ENCODE peak calls at places on chromosomes 6 and 20, in nine cellular contexts. N is lower lobe of right lung, M is right lobe of liver, O is adrenal gland, D is DND-41, I is A549, Z is PC-3, Q is A673, S is right atrium auricular region. E is an unnamed sample. For H3K4me1, the result is how much of the 10 kb centered on the place peaks cover.

GRCh38 chr6:30356519-30356918 is 11.6 kb downstream of the RPP21 start:
- DNase-seq in D (no peak), Q (no peak), M (no peak), O (no peak), I (no peak), S (no peak), Z (no peak), N (no peak), E (no peak)

GRCh38 chr6:119544325-119545150 is 195.0 kb upstream of the MAN1A1 start:
- DNase-seq in I (no peak), S (no peak), M (no peak), Z (no peak), O (no peak), N (no peak), Q (no peak), D (no peak), E (no peak)

GRCh38 chr6:67285770-67286495 is 1349.1 kb upstream of the ADGRB3 start:
- DNase-seq in Q (no peak), D (no peak), I (no peak), Z (no peak), N (no peak), M (no peak), S (no peak), O (no peak), E (no peak)

GRCh38 chr6:96907498-96907897 is 9.8 kb upstream of the NDUFAF4 start:
- DNase-seq in I (no peak), Z (no peak), M (no peak), O (no peak), Q (no peak), N (no peak), S (no peak), D (no peak), E (no peak)

GRCh38 chr6:152846825-152847224 is 96.2 kb downstream of the VIP start:
- DNase-seq in I (no peak), D (no peak), Q (no peak), Z (no peak), S (no peak), N (no peak), O (no peak), M (no peak), E (no peak)

GRCh38 chr6:85506441-85507093 is 56.7 kb downstream of the NT5E start:
- DNase-seq in D (no peak), M (no peak), N (no peak), I (no peak), S (no peak), Z (no peak), O (no peak), Q (no peak), E (no peak)

GRCh38 chr6:41371992-41372525 is 36.7 kb downstream of the NCR2 start:
- DNase-seq in Z (no peak), S (no peak), D (no peak), O (peak), M (no peak), N (no peak), Q (peak), I (no peak), E (no peak)

GRCh38 chr6:129558248-129558647 is 151.7 kb downstream of the ARHGAP18 start:
- DNase-seq in S (no peak), N (no peak), Z (no peak), I (no peak), M (no peak), O (no peak), Q (no peak), D (no peak), E (no peak)

GRCh38 chr6:112827793-112828192 is 480.7 kb downstream of the RFPL4B start:
- DNase-seq in Z (no peak), Q (peak), O (peak), N (no peak), M (peak), S (peak), D (no peak), I (no peak), E (no peak)

GRCh38 chr20:54067606-54068174 is 2.7 kb downstream of the BCAS1 start:
- DNase-seq in S (no peak), M (peak), O (no peak), Q (peak), Z (peak), N (peak), I (peak), D (no peak), E (peak)

GRCh38 chr6:3698021-3698420 is 53.5 kb downstream of the PXDC1 start:
- DNase-seq in S (no peak), O (no peak), Q (no peak), M (no peak), Z (no peak), I (no peak), D (no peak), N (no peak), E (no peak)

GRCh38 chr20:24942679-24943078 is 6.4 kb upstream of the CST7 start:
- DNase-seq in M (no peak), O (no peak), N (peak), Q (no peak), Z (no peak), D (no peak), I (no peak), S (no peak), E (no peak)

GRCh38 chr20:50715694-50716093 is 15.7 kb upstream of the PARD6B start:
- DNase-seq in N (no peak), Q (no peak), M (no peak), S (no peak), I (no peak), O (no peak), Z (peak), D (no peak), E (no peak)

GRCh38 chr6:53918854-53919253 is 124.0 kb downstream of the LRRC1 start:
- DNase-seq in S (no peak), D (no peak), Z (no peak), Q (no peak), M (no peak), N (no peak), I (no peak), O (no peak), E (no peak)

GRCh38 chr20:57657537-57658446 is 37.6 kb upstream of the ZBP1 start:
- DNase-seq in I (no peak), Q (peak), D (peak), O (peak), Z (no peak), M (peak), S (peak), N (peak), E (no peak)

GRCh38 chr6:157804448-157805327 is 18.4 kb upstream of the SNX9 start:
- DNase-seq in D (no peak), S (no peak), I (no peak), O (no peak), Q (no peak), M (no peak), Z (no peak), N (no peak), E (no peak)
- H3K27ac ChIP-seq in D (no peak), S (no peak), I (no peak), O (no peak), Q (no peak), M (no peak), Z (no peak), N (no peak), E (no peak)

GRCh38 chr6:56978530-56978929 is 23.6 kb downstream of the BEND6 start:
- DNase-seq in D (no peak), S (no peak), I (no peak), Z (no peak), Q (no peak), N (no peak), M (no peak), O (no peak), E (no peak)

DNA sequence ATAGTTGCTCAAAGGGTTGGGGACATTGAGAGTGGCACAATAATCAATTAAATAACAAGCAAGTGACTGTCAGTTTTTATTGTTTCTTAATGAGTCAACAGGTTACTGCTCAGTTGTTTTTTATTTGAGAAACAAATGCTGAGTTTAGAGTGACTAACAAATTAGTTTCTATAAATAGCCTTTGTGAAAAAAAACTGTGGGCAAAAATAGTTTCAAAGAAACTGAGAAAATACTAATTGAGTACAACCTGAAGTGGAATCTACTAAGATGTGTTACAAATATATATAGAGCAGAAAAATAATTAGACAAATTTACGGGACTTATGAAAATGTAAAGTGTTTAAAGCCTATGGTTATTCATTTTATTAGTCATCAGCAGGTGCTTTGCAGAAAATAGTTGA is 22.3 kb downstream of the BEND6 start:
- DNase-seq in O (no peak), N (no peak), S (no peak), D (no peak), Q (no peak), I (no peak), M (no peak), Z (no peak), E (no peak)
- H3K4me1 ChIP-seq in O (under half), N (under half), S (under half), D (under half), Q (under half), I (under half), M (under half), Z (under half), E (under half)

DNA sequence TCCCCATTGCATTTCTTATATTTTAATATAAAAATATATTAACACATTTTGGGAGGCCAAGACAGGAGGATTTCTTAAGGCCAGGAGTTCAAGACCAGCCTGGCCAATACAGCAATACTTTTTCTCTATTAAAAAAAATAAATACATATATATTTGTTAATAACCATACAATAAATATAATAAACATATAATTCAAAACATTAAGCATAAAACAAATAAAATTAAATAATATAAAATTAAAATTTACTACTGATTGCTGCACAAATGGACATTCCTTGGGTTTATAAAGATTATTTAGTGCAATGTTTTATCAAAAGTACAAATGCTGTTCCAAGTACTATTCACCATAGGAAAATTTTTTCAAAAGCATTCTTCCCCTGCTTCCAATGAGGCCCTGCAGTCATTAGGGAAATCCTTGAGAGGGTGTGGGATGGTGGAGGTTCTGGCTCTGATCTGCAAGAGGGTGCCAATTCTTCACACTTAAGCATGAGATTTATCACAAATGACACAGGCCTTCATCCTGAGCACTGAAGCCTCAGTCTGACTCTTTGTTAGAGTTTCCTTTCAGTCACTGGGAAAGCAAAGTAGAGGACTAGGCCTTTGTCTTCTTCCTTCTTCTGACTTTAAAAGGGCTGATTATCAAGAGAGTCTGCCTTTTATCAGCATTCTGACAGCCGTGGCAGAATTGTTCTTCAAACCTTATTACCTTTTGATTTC is 596.7 kb downstream of the EPM2A start:
- DNase-seq in M (no peak), S (no peak), I (no peak), Q (peak), O (no peak), D (no peak), N (no peak), Z (no peak), E (no peak)
- H3K27ac ChIP-seq in M (no peak), S (no peak), I (no peak), Q (peak), O (no peak), D (no peak), N (no peak), Z (no peak), E (no peak)

GRCh38 chr20:23122959-23123655 is 37.0 kb upstream of the CD93 start:
- DNase-seq in O (peak), N (no peak), Q (no peak), D (no peak), I (no peak), Z (no peak), S (no peak), M (no peak), E (no peak)
- H3K4me1 ChIP-seq in O (under half), N (under half), Q (under half), D (half or more), I (under half), Z (under half), S (under half), M (under half), E (under half)

GRCh38 chr6:100136590-100136989 is 142.6 kb upstream of the MCHR2 start:
- DNase-seq in O (no peak), Q (no peak), N (no peak), M (no peak), I (no peak), D (no peak), Z (no peak), S (no peak), E (no peak)

GRCh38 chr6:100137759-100138158 is 143.7 kb upstream of the MCHR2 start:
- DNase-seq in D (no peak), N (no peak), M (no peak), S (no peak), Q (no peak), Z (no peak), O (no peak), I (no peak), E (no peak)

GRCh38 chr6:100134703-100135102 is 140.7 kb upstream of the MCHR2 start:
- DNase-seq in O (no peak), Z (no peak), N (no peak), M (no peak), D (no peak), Q (no peak), I (no peak), S (no peak), E (no peak)

GRCh38 chr6:100135977-100136376 is 142.0 kb upstream of the MCHR2 start:
- DNase-seq in N (no peak), I (no peak), S (no peak), D (no peak), O (no peak), Z (no peak), M (no peak), Q (no peak), E (no peak)

GRCh38 chr6:100138346-100139022 is 144.5 kb upstream of the MCHR2 start:
- DNase-seq in N (no peak), D (peak), Q (no peak), I (no peak), M (no peak), O (no peak), S (no peak), Z (no peak), E (no peak)
- H3K27ac ChIP-seq in N (no peak), D (peak), Q (no peak), I (no peak), M (no peak), O (no peak), S (no peak), Z (no peak), E (no peak)